ENCODE peak calls at places on chromosomes 13 and 19, in ten cellular contexts. One of them, this sample, is unnamed.
A peak's percentile ranks its signal among the peaks of the same experiment; 100 is the strongest.

GRCh38 chr19:19514215-19514633 is 1.1 kb downstream of the TSSK6 start:
- DNase-seq in right lobe of liver: peak; percentile 84
- DNase-seq in tibial artery: peak; percentile 83
- DNase-seq in psoas muscle: peak; percentile 85
- DNase-seq in fibroblast of pulmonary artery: peak; percentile 69
- DNase-seq in BE2C: no peak
- DNase-seq in cardiac muscle cell: peak; percentile 89
- DNase-seq in mucosa of descending colon: peak; percentile 50
- DNase-seq in DND-41: no peak
- DNase-seq in astrocyte of the spinal cord: peak; percentile 50
- DNase-seq in this sample: no peak

GRCh38 chr13:75717525-75717924 is 81.4 kb downstream of the LMO7 start:
- DNase-seq in right lobe of liver: no peak
- DNase-seq in tibial artery: no peak
- DNase-seq in psoas muscle: no peak
- DNase-seq in fibroblast of pulmonary artery: no peak
- DNase-seq in BE2C: no peak
- DNase-seq in cardiac muscle cell: no peak
- DNase-seq in mucosa of descending colon: no peak
- DNase-seq in DND-41: no peak
- DNase-seq in astrocyte of the spinal cord: no peak
- DNase-seq in this sample: no peak

GRCh38 chr19:47790398-47790814 is 11.9 kb downstream of the SELENOW start:
- DNase-seq in right lobe of liver: peak; percentile 84
- DNase-seq in tibial artery: peak; percentile 86
- DNase-seq in psoas muscle: peak; percentile 90
- DNase-seq in fibroblast of pulmonary artery: peak; percentile 73
- DNase-seq in BE2C: peak; percentile 90
- DNase-seq in cardiac muscle cell: peak; percentile 79
- DNase-seq in mucosa of descending colon: peak; percentile 90
- DNase-seq in DND-41: peak; percentile 81
- DNase-seq in astrocyte of the spinal cord: peak; percentile 50
- DNase-seq in this sample: peak; percentile 59

GRCh38 chr19:2337329-2337707 is 8.8 kb downstream of the SPPL2B start:
- DNase-seq in right lobe of liver: no peak
- DNase-seq in tibial artery: no peak
- DNase-seq in psoas muscle: peak; percentile 73
- DNase-seq in fibroblast of pulmonary artery: peak; percentile 69
- DNase-seq in BE2C: peak; percentile 90
- DNase-seq in cardiac muscle cell: peak; percentile 66
- DNase-seq in mucosa of descending colon: no peak
- DNase-seq in DND-41: peak; percentile 37
- DNase-seq in astrocyte of the spinal cord: peak; percentile 63
- DNase-seq in this sample: no peak

GRCh38 chr13:79775830-79776229 is 294.9 kb downstream of the NDFIP2 start:
- DNase-seq in right lobe of liver: no peak
- DNase-seq in tibial artery: no peak
- DNase-seq in psoas muscle: no peak
- DNase-seq in fibroblast of pulmonary artery: peak; percentile 90
- DNase-seq in BE2C: peak; percentile 39
- DNase-seq in cardiac muscle cell: peak; percentile 85
- DNase-seq in mucosa of descending colon: peak; percentile 75
- DNase-seq in DND-41: no peak
- DNase-seq in astrocyte of the spinal cord: peak; percentile 83
- DNase-seq in this sample: peak; percentile 24

GRCh38 chr19:11421607-11422098 is 2.5 kb upstream of the RGL3 start:
- DNase-seq in right lobe of liver: peak; percentile 66
- DNase-seq in tibial artery: peak; percentile 74
- DNase-seq in psoas muscle: peak; percentile 70
- DNase-seq in fibroblast of pulmonary artery: no peak
- DNase-seq in BE2C: peak; percentile 57
- DNase-seq in cardiac muscle cell: peak; percentile 54
- DNase-seq in mucosa of descending colon: peak; percentile 56
- DNase-seq in DND-41: no peak
- DNase-seq in astrocyte of the spinal cord: no peak
- DNase-seq in this sample: peak; percentile 33

GRCh38 chr19:46732966-46733692 is 12.7 kb upstream of the FKRP start:
- DNase-seq in right lobe of liver: no peak
- DNase-seq in tibial artery: no peak
- DNase-seq in psoas muscle: peak; percentile 60
- DNase-seq in fibroblast of pulmonary artery: no peak
- DNase-seq in BE2C: peak; percentile 7
- DNase-seq in cardiac muscle cell: no peak
- DNase-seq in mucosa of descending colon: no peak
- DNase-seq in DND-41: no peak
- DNase-seq in astrocyte of the spinal cord: peak; percentile 71
- DNase-seq in this sample: no peak

GRCh38 chr19:15252398-15253018 is 20.3 kb upstream of the EPHX3 start:
- DNase-seq in right lobe of liver: no peak
- DNase-seq in tibial artery: peak; percentile 90
- DNase-seq in psoas muscle: peak; percentile 70
- DNase-seq in fibroblast of pulmonary artery: peak; percentile 58
- DNase-seq in BE2C: no peak
- DNase-seq in cardiac muscle cell: peak; percentile 50
- DNase-seq in mucosa of descending colon: no peak
- DNase-seq in DND-41: peak; percentile 22
- DNase-seq in astrocyte of the spinal cord: peak; percentile 46
- DNase-seq in this sample: no peak

GRCh38 chr19:14138576-14139265 is 2.3 kb upstream of the ASF1B start:
- DNase-seq in right lobe of liver: no peak
- DNase-seq in tibial artery: no peak
- DNase-seq in psoas muscle: no peak
- DNase-seq in fibroblast of pulmonary artery: peak; percentile 47
- DNase-seq in BE2C: no peak
- DNase-seq in cardiac muscle cell: peak; percentile 44
- DNase-seq in mucosa of descending colon: no peak
- DNase-seq in DND-41: no peak
- DNase-seq in astrocyte of the spinal cord: peak; percentile 47
- DNase-seq in this sample: no peak

GRCh38 chr19:14135985-14136508 is 342 bp downstream of the ASF1B start:
- DNase-seq in right lobe of liver: no peak
- DNase-seq in tibial artery: no peak
- DNase-seq in psoas muscle: peak; percentile 66
- DNase-seq in fibroblast of pulmonary artery: no peak
- DNase-seq in BE2C: no peak
- DNase-seq in cardiac muscle cell: no peak
- DNase-seq in mucosa of descending colon: no peak
- DNase-seq in DND-41: no peak
- DNase-seq in astrocyte of the spinal cord: no peak
- DNase-seq in this sample: no peak

GRCh38 chr19:14139944-14140343 is 3.6 kb upstream of the ASF1B start:
- DNase-seq in right lobe of liver: no peak
- DNase-seq in tibial artery: no peak
- DNase-seq in psoas muscle: peak; percentile 87
- DNase-seq in fibroblast of pulmonary artery: no peak
- DNase-seq in BE2C: no peak
- DNase-seq in cardiac muscle cell: peak; percentile 41
- DNase-seq in mucosa of descending colon: no peak
- DNase-seq in DND-41: no peak
- DNase-seq in astrocyte of the spinal cord: no peak
- DNase-seq in this sample: no peak

GRCh38 chr19:14136509-14137281 is at the start of gene ASF1B:
- DNase-seq in right lobe of liver: peak; percentile 99
- DNase-seq in tibial artery: peak; percentile 100
- DNase-seq in psoas muscle: peak; percentile 100
- DNase-seq in fibroblast of pulmonary artery: peak; percentile 100
- DNase-seq in BE2C: peak; percentile 99
- DNase-seq in cardiac muscle cell: peak; percentile 100
- DNase-seq in mucosa of descending colon: peak; percentile 97
- DNase-seq in DND-41: peak; percentile 100
- DNase-seq in astrocyte of the spinal cord: peak; percentile 100
- DNase-seq in this sample: peak; percentile 100

DNA sequence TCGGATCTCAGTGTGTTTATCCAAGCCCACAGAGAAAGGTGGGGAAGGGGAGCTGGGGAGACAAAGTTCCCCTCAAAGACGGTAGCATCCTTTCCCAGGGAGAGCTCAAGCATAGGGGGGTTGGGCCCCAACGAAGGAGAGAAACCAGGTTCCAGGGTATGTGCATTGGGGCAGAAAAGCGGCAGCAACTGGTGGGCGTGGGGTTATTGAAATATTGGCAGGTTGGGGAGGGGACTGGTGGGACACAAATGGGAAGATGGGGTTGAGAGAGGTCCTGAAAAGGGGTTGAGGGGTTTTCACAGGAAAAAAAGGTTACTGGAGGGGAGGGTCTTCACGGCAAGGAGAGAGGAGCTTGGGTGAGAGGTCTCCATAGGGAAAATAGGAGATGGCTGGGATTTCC is 1.0 kb downstream of the ASF1B start:
- DNase-seq in right lobe of liver: no peak
- DNase-seq in tibial artery: no peak
- DNase-seq in psoas muscle: no peak
- DNase-seq in fibroblast of pulmonary artery: no peak
- DNase-seq in BE2C: no peak
- DNase-seq in cardiac muscle cell: no peak
- DNase-seq in mucosa of descending colon: no peak
- DNase-seq in DND-41: peak; percentile 33
- DNase-seq in astrocyte of the spinal cord: no peak
- DNase-seq in this sample: no peak
- H3K4me3 ChIP-seq in right lobe of liver: no peak overlapping the region
- H3K4me3 ChIP-seq in tibial artery: no peak overlapping the region
- H3K4me3 ChIP-seq in psoas muscle: no peak overlapping the region
- H3K4me3 ChIP-seq in fibroblast of pulmonary artery: peak overlapping the region; percentile 75
- H3K4me3 ChIP-seq in BE2C: peak overlapping the region; percentile 69
- H3K4me3 ChIP-seq in cardiac muscle cell: peak overlapping the region; percentile 65
- H3K4me3 ChIP-seq in mucosa of descending colon: no peak overlapping the region
- H3K4me3 ChIP-seq in DND-41: peak overlapping the region; percentile 88
- H3K4me3 ChIP-seq in astrocyte of the spinal cord: peak overlapping the region; percentile 67
- H3K4me3 ChIP-seq in this sample: peak overlapping the region; percentile 68

GRCh38 chr19:10107254-10107653 is 1.1 kb downstream of the PPAN start:
- DNase-seq in right lobe of liver: no peak
- DNase-seq in tibial artery: no peak
- DNase-seq in psoas muscle: no peak
- DNase-seq in fibroblast of pulmonary artery: no peak
- DNase-seq in BE2C: no peak
- DNase-seq in cardiac muscle cell: no peak
- DNase-seq in mucosa of descending colon: no peak
- DNase-seq in DND-41: no peak
- DNase-seq in astrocyte of the spinal cord: no peak
- DNase-seq in this sample: no peak

GRCh38 chr19:10106100-10106936 is at the start of gene PPAN:
- DNase-seq in right lobe of liver: peak; percentile 99
- DNase-seq in tibial artery: peak; percentile 98
- DNase-seq in psoas muscle: peak; percentile 99
- DNase-seq in fibroblast of pulmonary artery: peak; percentile 99
- DNase-seq in BE2C: peak; percentile 99
- DNase-seq in cardiac muscle cell: peak; percentile 99
- DNase-seq in mucosa of descending colon: peak; percentile 99
- DNase-seq in DND-41: peak; percentile 98
- DNase-seq in astrocyte of the spinal cord: peak; percentile 97
- DNase-seq in this sample: peak; percentile 97

GRCh38 chr19:10104665-10105221 is 1.4 kb upstream of the PPAN start:
- DNase-seq in right lobe of liver: no peak
- DNase-seq in tibial artery: no peak
- DNase-seq in psoas muscle: peak; percentile 41
- DNase-seq in fibroblast of pulmonary artery: no peak
- DNase-seq in BE2C: no peak
- DNase-seq in cardiac muscle cell: no peak
- DNase-seq in mucosa of descending colon: peak; percentile 55
- DNase-seq in DND-41: peak; percentile 25
- DNase-seq in astrocyte of the spinal cord: no peak
- DNase-seq in this sample: peak; percentile 99

GRCh38 chr19:10104130-10104513 is 1.6 kb upstream of the ANGPTL6 start:
- DNase-seq in right lobe of liver: no peak
- DNase-seq in tibial artery: no peak
- DNase-seq in psoas muscle: no peak
- DNase-seq in fibroblast of pulmonary artery: no peak
- DNase-seq in BE2C: no peak
- DNase-seq in cardiac muscle cell: no peak
- DNase-seq in mucosa of descending colon: no peak
- DNase-seq in DND-41: no peak
- DNase-seq in astrocyte of the spinal cord: no peak
- DNase-seq in this sample: no peak

GRCh38 chr19:10105241-10106099 is 692 bp upstream of the PPAN start:
- DNase-seq in right lobe of liver: no peak
- DNase-seq in tibial artery: no peak
- DNase-seq in psoas muscle: no peak
- DNase-seq in fibroblast of pulmonary artery: no peak
- DNase-seq in BE2C: no peak
- DNase-seq in cardiac muscle cell: no peak
- DNase-seq in mucosa of descending colon: no peak
- DNase-seq in DND-41: no peak
- DNase-seq in astrocyte of the spinal cord: no peak
- DNase-seq in this sample: no peak
- H3K4me3 ChIP-seq in right lobe of liver: no peak overlapping the region
- H3K4me3 ChIP-seq in tibial artery: peak overlapping the region; percentile 97
- H3K4me3 ChIP-seq in psoas muscle: peak overlapping the region; percentile 90
- H3K4me3 ChIP-seq in fibroblast of pulmonary artery: peak overlapping the region; percentile 17
- H3K4me3 ChIP-seq in BE2C: no peak overlapping the region
- H3K4me3 ChIP-seq in cardiac muscle cell: no peak overlapping the region
- H3K4me3 ChIP-seq in mucosa of descending colon: no peak overlapping the region
- H3K4me3 ChIP-seq in DND-41: peak overlapping the region; percentile 92
- H3K4me3 ChIP-seq in astrocyte of the spinal cord: peak overlapping the region; percentile 16
- H3K4me3 ChIP-seq in this sample: peak overlapping the region; percentile 37

GRCh38 chr13:102697929-102698648 is 3.2 kb upstream of the METTL21C start:
- DNase-seq in right lobe of liver: no peak
- DNase-seq in tibial artery: no peak
- DNase-seq in psoas muscle: no peak
- DNase-seq in fibroblast of pulmonary artery: no peak
- DNase-seq in BE2C: no peak
- DNase-seq in cardiac muscle cell: no peak
- DNase-seq in mucosa of descending colon: no peak
- DNase-seq in DND-41: no peak
- DNase-seq in astrocyte of the spinal cord: no peak
- DNase-seq in this sample: no peak

GRCh38 chr13:102698649-102698980 is 3.8 kb upstream of the METTL21C start:
- DNase-seq in right lobe of liver: no peak
- DNase-seq in tibial artery: no peak
- DNase-seq in psoas muscle: no peak
- DNase-seq in fibroblast of pulmonary artery: no peak
- DNase-seq in BE2C: no peak
- DNase-seq in cardiac muscle cell: no peak
- DNase-seq in mucosa of descending colon: no peak
- DNase-seq in DND-41: no peak
- DNase-seq in astrocyte of the spinal cord: no peak
- DNase-seq in this sample: no peak

GRCh38 chr13:102701331-102701730 is 6.5 kb upstream of the METTL21C start:
- DNase-seq in right lobe of liver: no peak
- DNase-seq in tibial artery: no peak
- DNase-seq in psoas muscle: no peak
- DNase-seq in fibroblast of pulmonary artery: no peak
- DNase-seq in BE2C: no peak
- DNase-seq in cardiac muscle cell: no peak
- DNase-seq in mucosa of descending colon: no peak
- DNase-seq in DND-41: no peak
- DNase-seq in astrocyte of the spinal cord: no peak
- DNase-seq in this sample: no peak

GRCh38 chr13:102699419-102699961 is 4.6 kb upstream of the METTL21C start:
- DNase-seq in right lobe of liver: no peak
- DNase-seq in tibial artery: no peak
- DNase-seq in psoas muscle: no peak
- DNase-seq in fibroblast of pulmonary artery: no peak
- DNase-seq in BE2C: no peak
- DNase-seq in cardiac muscle cell: no peak
- DNase-seq in mucosa of descending colon: no peak
- DNase-seq in DND-41: no peak
- DNase-seq in astrocyte of the spinal cord: no peak
- DNase-seq in this sample: no peak

GRCh38 chr13:102700088-102701031 is 5.5 kb upstream of the METTL21C start:
- DNase-seq in right lobe of liver: no peak
- DNase-seq in tibial artery: no peak
- DNase-seq in psoas muscle: peak; percentile 63
- DNase-seq in fibroblast of pulmonary artery: no peak
- DNase-seq in BE2C: no peak
- DNase-seq in cardiac muscle cell: peak; percentile 27
- DNase-seq in mucosa of descending colon: no peak
- DNase-seq in DND-41: no peak
- DNase-seq in astrocyte of the spinal cord: no peak
- DNase-seq in this sample: no peak
- H3K4me3 ChIP-seq in right lobe of liver: no peak overlapping the region
- H3K4me3 ChIP-seq in tibial artery: no peak overlapping the region
- H3K4me3 ChIP-seq in psoas muscle: peak overlapping the region; percentile 1
- H3K4me3 ChIP-seq in fibroblast of pulmonary artery: no peak overlapping the region
- H3K4me3 ChIP-seq in BE2C: no peak overlapping the region
- H3K4me3 ChIP-seq in cardiac muscle cell: no peak overlapping the region
- H3K4me3 ChIP-seq in mucosa of descending colon: no peak overlapping the region
- H3K4me3 ChIP-seq in DND-41: no peak overlapping the region
- H3K4me3 ChIP-seq in astrocyte of the spinal cord: no peak overlapping the region
- H3K4me3 ChIP-seq in this sample: no peak overlapping the region

DNA sequence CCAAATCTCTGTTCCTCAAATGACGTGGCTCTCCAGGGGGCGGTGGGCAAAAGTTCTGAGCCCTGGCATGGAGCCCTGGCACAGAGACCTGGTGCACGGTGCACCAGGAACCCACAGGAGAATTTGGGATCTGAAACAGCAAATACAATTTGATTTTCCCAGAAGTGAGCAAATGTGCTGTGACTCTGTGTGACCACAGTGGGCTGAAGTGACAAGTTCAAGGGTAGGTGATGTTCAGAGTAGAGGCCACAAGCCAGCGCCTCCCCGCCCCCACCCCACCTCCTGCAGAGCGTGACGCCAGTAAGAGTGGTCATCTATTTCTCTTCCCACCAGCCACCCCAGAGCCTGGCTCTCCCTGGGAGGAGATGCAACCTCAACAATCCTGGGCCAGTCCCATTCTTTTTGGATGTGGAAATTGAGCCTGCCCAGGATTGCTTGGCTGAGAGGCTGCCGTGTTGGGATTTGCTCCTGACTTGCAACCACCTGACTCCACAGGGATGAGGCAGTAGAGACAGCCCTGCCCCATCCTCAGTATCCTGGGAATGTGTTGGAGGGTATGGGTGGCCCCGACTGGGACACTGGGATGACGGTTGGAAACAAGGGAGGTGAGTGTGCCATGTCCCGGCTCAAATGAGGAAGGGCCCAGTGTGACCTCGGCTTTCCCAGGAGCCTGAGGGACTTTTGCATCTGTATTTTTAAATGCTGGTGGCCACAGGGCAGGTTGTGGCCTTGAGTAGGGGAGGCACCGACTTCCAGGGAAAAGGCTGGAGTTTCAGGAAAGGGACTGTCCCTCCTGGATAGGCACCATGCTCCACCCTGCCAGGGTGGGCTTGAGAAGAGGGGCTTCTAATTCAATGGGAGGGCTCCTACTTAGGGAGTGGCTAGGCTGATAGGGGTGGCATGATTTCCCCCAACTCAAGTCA is 11.0 kb upstream of the BCL3 start:
- DNase-seq in right lobe of liver: peak; percentile 77
- DNase-seq in tibial artery: no peak
- DNase-seq in psoas muscle: no peak
- DNase-seq in fibroblast of pulmonary artery: no peak
- DNase-seq in BE2C: no peak
- DNase-seq in cardiac muscle cell: peak; percentile 75
- DNase-seq in mucosa of descending colon: no peak
- DNase-seq in DND-41: no peak
- DNase-seq in astrocyte of the spinal cord: peak; percentile 76
- DNase-seq in this sample: no peak
- H3K4me3 ChIP-seq in right lobe of liver: peak overlapping the region; percentile 39
- H3K4me3 ChIP-seq in tibial artery: no peak overlapping the region
- H3K4me3 ChIP-seq in psoas muscle: no peak overlapping the region
- H3K4me3 ChIP-seq in fibroblast of pulmonary artery: no peak overlapping the region
- H3K4me3 ChIP-seq in BE2C: no peak overlapping the region
- H3K4me3 ChIP-seq in cardiac muscle cell: no peak overlapping the region
- H3K4me3 ChIP-seq in mucosa of descending colon: no peak overlapping the region
- H3K4me3 ChIP-seq in DND-41: no peak overlapping the region
- H3K4me3 ChIP-seq in astrocyte of the spinal cord: no peak overlapping the region
- H3K4me3 ChIP-seq in this sample: no peak overlapping the region